ENCODE peak calls at places on chromosomes 4 and X, in ten cellular contexts. H is ovary, D is upper lobe of left lung, C is gastrocnemius medialis, K is heart left ventricle, J is body of pancreas, N is endothelial cell of umbilical vein, L is IMR-90, G is A549, P is transverse colon. W is an unnamed sample.

GRCh38 chr4:154551872-154552686 is 1.9 kb upstream of the PLRG1 start:
- DNase-seq in N (peak), P (peak), D (no peak), J (peak), H (peak), K (peak), L (peak), G (peak), C (peak), W (peak)

GRCh38 chr4:148735432-148736155 is 293.4 kb upstream of the NR3C2 start:
- DNase-seq in P (no peak), C (no peak), G (no peak), J (no peak), L (no peak), N (no peak), H (no peak), D (no peak), K (no peak), W (no peak)

GRCh38 chrX:54288277-54288676 is 69.6 kb downstream of the WNK3 start:
- DNase-seq in N (peak), H (no peak), K (no peak), L (peak), J (no peak), D (no peak), G (no peak), P (no peak), C (no peak), W (no peak)

GRCh38 chr4:115873048-115873447 is 759.6 kb upstream of the NDST4 start:
- DNase-seq in J (no peak), D (no peak), G (no peak), K (no peak), H (no peak), L (no peak), P (no peak), C (no peak), N (no peak), W (no peak)

GRCh38 chr4:26590639-26591038 is 6.8 kb downstream of the TBC1D19 start:
- DNase-seq in P (no peak), L (peak), K (no peak), C (no peak), J (no peak), G (no peak), D (no peak), H (no peak), N (no peak), W (no peak)

GRCh38 chr4:70637239-70637920 is 8.8 kb downstream of the ENAM start:
- DNase-seq in G (no peak), N (no peak), D (no peak), H (no peak), K (no peak), J (peak), L (peak), C (no peak), P (no peak), W (no peak)

GRCh38 chr4:159242427-159242826 is 139.5 kb downstream of the RAPGEF2 start:
- DNase-seq in G (no peak), L (no peak), K (no peak), C (no peak), J (no peak), N (no peak), D (no peak), P (no peak), H (no peak), W (no peak)

GRCh38 chr4:48015216-48015615 is 1.3 kb downstream of the CNGA1 start:
- DNase-seq in J (no peak), N (no peak), C (no peak), D (no peak), L (no peak), G (no peak), P (no peak), K (no peak), H (no peak), W (no peak)

GRCh38 chrX:34884693-34885277 is 57.8 kb upstream of the FAM47B start:
- DNase-seq in L (peak), G (peak), H (no peak), P (no peak), J (no peak), N (peak), K (no peak), C (no peak), D (no peak), W (no peak)

GRCh38 chr4:168076989-168077725 is 15.2 kb upstream of the ANXA10 start:
- DNase-seq in C (peak), D (no peak), L (peak), G (peak), P (peak), N (peak), J (peak), K (peak), H (peak), W (peak)

GRCh38 chrX:150410513-150410912 is 47.4 kb downstream of the MAMLD1 start:
- DNase-seq in K (no peak), D (no peak), J (no peak), G (no peak), P (no peak), N (no peak), H (no peak), L (no peak), C (no peak), W (no peak)

GRCh38 chr4:14719053-14719452 is 283.2 kb upstream of the CPEB2 start:
- DNase-seq in L (peak), J (peak), G (no peak), D (no peak), H (no peak), P (no peak), C (no peak), N (no peak), K (peak), W (no peak)

GRCh38 chr4:145530189-145530588 is 48.5 kb downstream of the SMAD1 start:
- DNase-seq in D (no peak), J (no peak), P (no peak), H (no peak), G (no peak), N (no peak), K (no peak), L (no peak), C (no peak), W (no peak)

GRCh38 chrX:80765226-80765625 is 44.5 kb downstream of the BRWD3 start:
- DNase-seq in L (peak), K (no peak), C (no peak), J (no peak), P (no peak), H (no peak), D (no peak), N (no peak), G (no peak), W (no peak)

GRCh38 chrX:53440631-53441517 is 6.7 kb upstream of the HSD17B10 start:
- DNase-seq in J (peak), K (peak), D (no peak), N (peak), C (peak), L (peak), G (peak), P (peak), H (peak), W (peak)

GRCh38 chr4:7964459-7964858 is 24.8 kb upstream of the AFAP1 start:
- DNase-seq in J (no peak), D (no peak), N (no peak), C (no peak), G (no peak), P (no peak), H (no peak), K (no peak), L (no peak), W (no peak)

GRCh38 chr4:181960384-181960783 is 282.8 kb upstream of the TENM3 start:
- DNase-seq in H (no peak), P (no peak), C (no peak), G (no peak), K (no peak), N (no peak), D (no peak), L (no peak), J (no peak), W (no peak)

GRCh38 chr4:111209706-111210105 is 586.8 kb upstream of the PITX2 start:
- DNase-seq in J (no peak), C (no peak), L (no peak), P (no peak), D (no peak), G (no peak), H (no peak), K (no peak), N (no peak), W (no peak)

GRCh38 chrX:106170318-106170717 is 2.2 kb downstream of the PWWP3B start:
- DNase-seq in C (no peak), G (no peak), L (no peak), J (peak), N (no peak), D (no peak), K (no peak), H (peak), P (no peak), W (peak)
- TF ChIP-seq POLR2A in C (no peak), G (no peak), L (no peak), J (no peak), N (no peak), D (no peak), K (no peak), H (no peak), P (no peak), W (no peak)

DNA sequence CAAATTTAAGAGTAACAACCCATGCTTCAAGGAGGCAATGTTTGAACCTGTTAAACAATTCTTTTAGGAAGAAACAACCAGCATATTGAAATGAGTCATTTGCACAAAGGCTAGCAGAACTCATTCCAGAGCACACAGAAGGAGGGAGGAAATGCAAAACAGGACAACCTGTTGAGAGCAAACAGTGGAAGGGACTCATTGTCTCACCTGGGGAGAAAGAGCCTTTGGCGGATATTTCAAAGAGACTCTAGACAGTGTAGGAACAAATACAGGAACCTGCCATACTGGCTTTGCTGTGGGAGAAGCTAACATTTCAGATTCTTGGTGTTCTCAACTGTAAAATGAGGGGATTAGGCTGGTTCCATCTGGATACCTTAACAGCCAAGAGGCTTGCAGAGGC is 14.8 kb upstream of the RASGEF1B start:
- DNase-seq in C (no peak), G (no peak), N (no peak), J (no peak), L (no peak), H (no peak), P (no peak), K (no peak), D (no peak), W (no peak)
- H3K27ac ChIP-seq in C (no peak), G (no peak), N (no peak), J (no peak), L (no peak), H (no peak), P (no peak), K (no peak), D (no peak), W (no peak)

GRCh38 chrX:48785156-48785524 is 1.2 kb upstream of the GATA1 start:
- DNase-seq in J (no peak), N (no peak), H (no peak), K (no peak), P (no peak), D (no peak), C (no peak), G (no peak), L (no peak), W (no peak)

GRCh38 chrX:48785525-48786214 is 720 bp upstream of the GATA1 start:
- DNase-seq in J (no peak), C (no peak), L (no peak), K (no peak), P (no peak), G (no peak), N (no peak), H (no peak), D (no peak), W (no peak)

GRCh38 chrX:48786825-48787538 is 592 bp downstream of the GATA1 start:
- DNase-seq in D (no peak), J (no peak), L (no peak), K (no peak), C (no peak), H (no peak), G (no peak), P (no peak), N (no peak), W (no peak)

GRCh38 chrX:48787809-48788471 is 1.6 kb downstream of the GATA1 start:
- DNase-seq in P (no peak), J (no peak), N (no peak), C (no peak), K (no peak), G (no peak), D (no peak), L (no peak), H (no peak), W (no peak)

GRCh38 chrX:48786341-48786800 is at the start of gene GATA1:
- DNase-seq in L (no peak), D (no peak), J (no peak), N (no peak), P (no peak), H (no peak), K (no peak), C (no peak), G (no peak), W (no peak)
- TF ChIP-seq POLR2A in L (no peak), D (no peak), J (no peak), N (no peak), P (no peak), H (no peak), K (no peak), C (no peak), G (no peak), W (no peak)

GRCh38 chr4:123893746-123894095 is 497.1 kb downstream of the SPRY1 start:
- DNase-seq in G (no peak), K (no peak), J (no peak), N (no peak), C (no peak), L (peak), H (no peak), P (no peak), D (no peak), W (no peak)
- H3K27ac ChIP-seq in G (no peak), K (peak), J (no peak), N (peak), C (peak), L (no peak), H (no peak), P (no peak), D (no peak), W (no peak)

GRCh38 chr4:6909113-6909969 is at the start of gene TBC1D14:
- DNase-seq in N (peak), L (peak), J (peak), H (peak), D (peak), K (peak), C (peak), P (peak), G (peak), W (peak)
- TF ChIP-seq POLR2A in N (peak), L (peak), J (peak), H (peak), D (peak), K (peak), C (peak), P (peak), G (peak), W (peak)

GRCh38 chr4:6716958-6717655 is 1.1 kb downstream of the BLOC1S4 start:
- DNase-seq in C (no peak), D (no peak), K (no peak), L (peak), G (no peak), J (no peak), N (no peak), P (no peak), H (no peak), W (no peak)
- H3K27ac ChIP-seq in C (peak), D (peak), K (peak), L (peak), G (peak), J (peak), N (no peak), P (peak), H (peak), W (peak)

W was measured in tibial nerve.